ENCODE peak calls at places on chromosome 6, in nine cellular contexts. One of them, this sample, is unnamed.

GRCh38 chr6:104986625-104987024 is 29.7 kb downstream of the LIN28B start:
- DNase-seq in SIG-M5: no peak
- DNase-seq in RWPE1: no peak
- DNase-seq in hippocampal formation: no peak
- DNase-seq in cardiac septum: no peak
- DNase-seq in GM10248: no peak
- DNase-seq in dermis microvascular lymphatic vessel endothelial cell: no peak
- DNase-seq in GM23338: no peak
- DNase-seq in sciatic nerve: no peak
- DNase-seq in this sample: no peak

GRCh38 chr6:5967594-5967993 is 39.1 kb downstream of the NRN1 start:
- DNase-seq in GM23338: no peak
- DNase-seq in sciatic nerve: no peak
- DNase-seq in dermis microvascular lymphatic vessel endothelial cell: no peak
- DNase-seq in RWPE1: peak
- DNase-seq in GM10248: no peak
- DNase-seq in cardiac septum: no peak
- DNase-seq in hippocampal formation: no peak
- DNase-seq in SIG-M5: no peak
- DNase-seq in this sample: no peak

GRCh38 chr6:142537612-142538478 is 236.0 kb downstream of the ADGRG6 start:
- DNase-seq in SIG-M5: no peak
- DNase-seq in RWPE1: no peak
- DNase-seq in GM23338: peak
- DNase-seq in hippocampal formation: no peak
- DNase-seq in cardiac septum: no peak
- DNase-seq in dermis microvascular lymphatic vessel endothelial cell: peak
- DNase-seq in GM10248: no peak
- DNase-seq in sciatic nerve: no peak
- DNase-seq in this sample: peak

GRCh38 chr6:159676804-159677203 is 16.2 kb downstream of the SOD2 start:
- DNase-seq in cardiac septum: no peak
- DNase-seq in hippocampal formation: no peak
- DNase-seq in SIG-M5: no peak
- DNase-seq in dermis microvascular lymphatic vessel endothelial cell: no peak
- DNase-seq in GM10248: no peak
- DNase-seq in RWPE1: no peak
- DNase-seq in sciatic nerve: no peak
- DNase-seq in GM23338: no peak
- DNase-seq in this sample: no peak

GRCh38 chr6:157385482-157385881 is 4.5 kb downstream of the ZDHHC14 start:
- DNase-seq in GM23338: no peak
- DNase-seq in dermis microvascular lymphatic vessel endothelial cell: no peak
- DNase-seq in SIG-M5: no peak
- DNase-seq in RWPE1: no peak
- DNase-seq in sciatic nerve: no peak
- DNase-seq in cardiac septum: no peak
- DNase-seq in GM10248: no peak
- DNase-seq in hippocampal formation: no peak
- DNase-seq in this sample: no peak

GRCh38 chr6:67694127-67694526 is 941.0 kb upstream of the ADGRB3 start:
- DNase-seq in GM23338: peak
- DNase-seq in cardiac septum: no peak
- DNase-seq in RWPE1: no peak
- DNase-seq in dermis microvascular lymphatic vessel endothelial cell: no peak
- DNase-seq in GM10248: no peak
- DNase-seq in SIG-M5: no peak
- DNase-seq in sciatic nerve: no peak
- DNase-seq in hippocampal formation: no peak
- DNase-seq in this sample: no peak

GRCh38 chr6:159762681-159763293 is 942 bp downstream of the ACAT2 start:
- DNase-seq in GM10248: peak
- DNase-seq in cardiac septum: peak
- DNase-seq in sciatic nerve: no peak
- DNase-seq in SIG-M5: no peak
- DNase-seq in hippocampal formation: no peak
- DNase-seq in RWPE1: peak
- DNase-seq in dermis microvascular lymphatic vessel endothelial cell: peak
- DNase-seq in GM23338: peak
- DNase-seq in this sample: no peak

GRCh38 chr6:122789862-122790739 is 1.0 kb downstream of the SMPDL3A start:
- DNase-seq in GM23338: peak
- DNase-seq in SIG-M5: no peak
- DNase-seq in cardiac septum: no peak
- DNase-seq in RWPE1: peak
- DNase-seq in hippocampal formation: no peak
- DNase-seq in sciatic nerve: peak
- DNase-seq in dermis microvascular lymphatic vessel endothelial cell: peak
- DNase-seq in GM10248: peak
- DNase-seq in this sample: no peak

GRCh38 chr6:142830807-142831206 is 114.2 kb downstream of the HIVEP2 start:
- DNase-seq in GM10248: no peak
- DNase-seq in hippocampal formation: no peak
- DNase-seq in sciatic nerve: no peak
- DNase-seq in dermis microvascular lymphatic vessel endothelial cell: no peak
- DNase-seq in RWPE1: no peak
- DNase-seq in GM23338: no peak
- DNase-seq in cardiac septum: no peak
- DNase-seq in SIG-M5: no peak
- DNase-seq in this sample: no peak

GRCh38 chr6:98844244-98845161 is 10.1 kb downstream of the POU3F2 start:
- DNase-seq in sciatic nerve: no peak
- DNase-seq in GM23338: no peak
- DNase-seq in cardiac septum: no peak
- DNase-seq in hippocampal formation: no peak
- DNase-seq in SIG-M5: no peak
- DNase-seq in GM10248: peak
- DNase-seq in dermis microvascular lymphatic vessel endothelial cell: no peak
- DNase-seq in RWPE1: no peak
- DNase-seq in this sample: no peak

GRCh38 chr6:81171991-81172740 is 580.3 kb downstream of the TENT5A start:
- DNase-seq in GM10248: no peak
- DNase-seq in sciatic nerve: peak
- DNase-seq in cardiac septum: no peak
- DNase-seq in RWPE1: no peak
- DNase-seq in dermis microvascular lymphatic vessel endothelial cell: no peak
- DNase-seq in hippocampal formation: no peak
- DNase-seq in SIG-M5: no peak
- DNase-seq in GM23338: peak
- DNase-seq in this sample: no peak

GRCh38 chr6:166286831-166287271 is 21.3 kb downstream of the PRR18 start:
- DNase-seq in sciatic nerve: no peak
- DNase-seq in RWPE1: no peak
- DNase-seq in GM10248: peak
- DNase-seq in SIG-M5: no peak
- DNase-seq in dermis microvascular lymphatic vessel endothelial cell: peak
- DNase-seq in hippocampal formation: no peak
- DNase-seq in GM23338: peak
- DNase-seq in cardiac septum: no peak
- DNase-seq in this sample: no peak

GRCh38 chr6:72218125-72218524 is 331.8 kb downstream of the RIMS1 start:
- DNase-seq in SIG-M5: no peak
- DNase-seq in GM10248: peak
- DNase-seq in GM23338: peak
- DNase-seq in cardiac septum: no peak
- DNase-seq in dermis microvascular lymphatic vessel endothelial cell: peak
- DNase-seq in RWPE1: peak
- DNase-seq in hippocampal formation: peak
- DNase-seq in sciatic nerve: no peak
- DNase-seq in this sample: no peak

GRCh38 chr6:152575621-152576150 is 61.5 kb downstream of the SYNE1 start:
- DNase-seq in GM10248: no peak
- DNase-seq in hippocampal formation: no peak
- DNase-seq in dermis microvascular lymphatic vessel endothelial cell: no peak
- DNase-seq in SIG-M5: no peak
- DNase-seq in cardiac septum: no peak
- DNase-seq in sciatic nerve: no peak
- DNase-seq in GM23338: peak
- DNase-seq in RWPE1: peak
- DNase-seq in this sample: no peak

GRCh38 chr6:148492654-148493290 is 150.1 kb downstream of the SASH1 start:
- DNase-seq in GM23338: no peak
- DNase-seq in dermis microvascular lymphatic vessel endothelial cell: no peak
- DNase-seq in hippocampal formation: no peak
- DNase-seq in GM10248: no peak
- DNase-seq in cardiac septum: no peak
- DNase-seq in RWPE1: no peak
- DNase-seq in SIG-M5: no peak
- DNase-seq in sciatic nerve: no peak
- DNase-seq in this sample: no peak

GRCh38 chr6:100115702-100116101 is 121.7 kb upstream of the MCHR2 start:
- DNase-seq in GM23338: no peak
- DNase-seq in RWPE1: no peak
- DNase-seq in dermis microvascular lymphatic vessel endothelial cell: no peak
- DNase-seq in hippocampal formation: no peak
- DNase-seq in GM10248: no peak
- DNase-seq in cardiac septum: no peak
- DNase-seq in SIG-M5: no peak
- DNase-seq in sciatic nerve: no peak
- DNase-seq in this sample: no peak

GRCh38 chr6:144548525-144548924 is 263.4 kb downstream of the UTRN start:
- DNase-seq in GM23338: no peak
- DNase-seq in cardiac septum: no peak
- DNase-seq in hippocampal formation: peak
- DNase-seq in dermis microvascular lymphatic vessel endothelial cell: no peak
- DNase-seq in SIG-M5: no peak
- DNase-seq in sciatic nerve: no peak
- DNase-seq in GM10248: no peak
- DNase-seq in RWPE1: no peak
- DNase-seq in this sample: no peak

GRCh38 chr6:75834447-75834846 is 85.4 kb downstream of the MYO6 start:
- DNase-seq in GM23338: no peak
- DNase-seq in GM10248: no peak
- DNase-seq in dermis microvascular lymphatic vessel endothelial cell: no peak
- DNase-seq in sciatic nerve: no peak
- DNase-seq in cardiac septum: no peak
- DNase-seq in SIG-M5: no peak
- DNase-seq in hippocampal formation: no peak
- DNase-seq in RWPE1: no peak
- DNase-seq in this sample: no peak